ENCODE peak calls at places on chromosomes 3 and 15, in four cellular contexts. One of them, this sample, is unnamed.
A peak's percentile ranks its signal among the peaks of the same experiment; 100 is the strongest.

GRCh38 chr3:187042062-187042745 is 97.1 kb downstream of the RPL39L start:
- DNase-seq in AG04449: no peak
- DNase-seq in hepatocyte: no peak
- DNase-seq in Caco-2: no peak
- DNase-seq in this sample: no peak

GRCh38 chr3:178382388-178383061 is 153.7 kb upstream of the KCNMB2 start:
- DNase-seq in AG04449: peak; percentile 96
- DNase-seq in Caco-2: peak; percentile 26
- DNase-seq in hepatocyte: no peak
- DNase-seq in this sample: peak; percentile 95

GRCh38 chr3:119631529-119631928 is 28.9 kb downstream of the POPDC2 start:
- DNase-seq in hepatocyte: no peak
- DNase-seq in Caco-2: no peak
- DNase-seq in AG04449: no peak
- DNase-seq in this sample: no peak

GRCh38 chr15:84982301-84982920 is 755 bp downstream of the PDE8A start:
- DNase-seq in hepatocyte: peak; percentile 68
- DNase-seq in Caco-2: peak; percentile 58
- DNase-seq in AG04449: no peak
- DNase-seq in this sample: no peak

GRCh38 chr3:60217156-60217911 is 1033.9 kb downstream of the FHIT start:
- DNase-seq in hepatocyte: no peak
- DNase-seq in Caco-2: no peak
- DNase-seq in AG04449: no peak
- DNase-seq in this sample: no peak

GRCh38 chr3:138186216-138186615 is 885 bp upstream of the ARMC8 start:
- DNase-seq in hepatocyte: peak; percentile 9
- DNase-seq in Caco-2: no peak
- DNase-seq in AG04449: no peak
- DNase-seq in this sample: no peak

GRCh38 chr3:116423365-116423764 is 21.9 kb downstream of the LSAMP start:
- DNase-seq in AG04449: no peak
- DNase-seq in Caco-2: no peak
- DNase-seq in hepatocyte: no peak
- DNase-seq in this sample: no peak

GRCh38 chr15:69668963-69669362 is 216.3 kb downstream of the RPLP1 start:
- DNase-seq in AG04449: no peak
- DNase-seq in hepatocyte: no peak
- DNase-seq in Caco-2: no peak
- DNase-seq in this sample: no peak

GRCh38 chr15:41908681-41909461 is 15.0 kb upstream of the SPTBN5 start:
- DNase-seq in hepatocyte: peak; percentile 49
- DNase-seq in Caco-2: no peak
- DNase-seq in AG04449: no peak
- DNase-seq in this sample: no peak

GRCh38 chr15:61038387-61038786 is 190.7 kb downstream of the RORA start:
- DNase-seq in AG04449: no peak
- DNase-seq in hepatocyte: peak; percentile 15
- DNase-seq in Caco-2: no peak
- DNase-seq in this sample: no peak

GRCh38 chr15:42032376-42033213 is 11.8 kb upstream of the PLA2G4E start:
- DNase-seq in AG04449: no peak
- DNase-seq in Caco-2: no peak
- DNase-seq in hepatocyte: no peak
- DNase-seq in this sample: no peak

GRCh38 chr3:66824450-66824849 is 173.7 kb upstream of the KBTBD8 start:
- DNase-seq in AG04449: no peak
- DNase-seq in Caco-2: no peak
- DNase-seq in hepatocyte: no peak
- DNase-seq in this sample: no peak

GRCh38 chr3:134239538-134239937 is 11.1 kb downstream of the RYK start:
- DNase-seq in Caco-2: no peak
- DNase-seq in hepatocyte: no peak
- DNase-seq in AG04449: no peak
- DNase-seq in this sample: no peak

GRCh38 chr15:90495067-90495466 is 34.7 kb upstream of the CRTC3 start:
- DNase-seq in AG04449: no peak
- DNase-seq in hepatocyte: no peak
- DNase-seq in Caco-2: no peak
- DNase-seq in this sample: no peak

GRCh38 chr15:68427366-68427765 is 4.6 kb downstream of the ITGA11 start:
- DNase-seq in hepatocyte: no peak
- DNase-seq in Caco-2: no peak
- DNase-seq in AG04449: no peak
- DNase-seq in this sample: no peak

GRCh38 chr3:42014949-42015533 is 53.1 kb upstream of the ULK4 start:
- DNase-seq in AG04449: no peak
- DNase-seq in hepatocyte: no peak
- DNase-seq in Caco-2: no peak
- DNase-seq in this sample: no peak

GRCh38 chr3:28575748-28576589 is 227.3 kb upstream of the AZI2 start:
- DNase-seq in AG04449: no peak
- DNase-seq in hepatocyte: peak; percentile 47
- DNase-seq in Caco-2: no peak
- DNase-seq in this sample: no peak

GRCh38 chr3:39577541-39577940 is 110.1 kb downstream of the MOBP start:
- DNase-seq in AG04449: no peak
- DNase-seq in Caco-2: no peak
- DNase-seq in hepatocyte: no peak
- DNase-seq in this sample: no peak

GRCh38 chr3:45947361-45947760 is 4.1 kb downstream of the CXCR6 start:
- DNase-seq in Caco-2: no peak
- DNase-seq in hepatocyte: no peak
- DNase-seq in AG04449: no peak
- DNase-seq in this sample: no peak

GRCh38 chr3:171965088-171965712 is 74.2 kb upstream of the FNDC3B start:
- DNase-seq in Caco-2: no peak
- DNase-seq in AG04449: no peak
- DNase-seq in hepatocyte: no peak
- DNase-seq in this sample: no peak

GRCh38 chr3:124770341-124771082 is 40.3 kb downstream of the UMPS start:
- DNase-seq in hepatocyte: peak; percentile 70
- DNase-seq in Caco-2: no peak
- DNase-seq in AG04449: no peak
- DNase-seq in this sample: no peak

GRCh38 chr3:11944052-11944673 is 60.0 kb upstream of the SYN2 start:
- DNase-seq in Caco-2: peak; percentile 35
- DNase-seq in hepatocyte: peak; percentile 54
- DNase-seq in AG04449: no peak
- DNase-seq in this sample: no peak

GRCh38 chr15:82647835-82648256 is 683 bp upstream of the CPEB1 start:
- DNase-seq in hepatocyte: no peak
- DNase-seq in Caco-2: no peak
- DNase-seq in AG04449: no peak
- DNase-seq in this sample: no peak

GRCh38 chr15:71434774-71435173 is 319.5 kb downstream of the THSD4 start:
- DNase-seq in AG04449: no peak
- DNase-seq in Caco-2: no peak
- DNase-seq in hepatocyte: no peak
- DNase-seq in this sample: no peak

GRCh38 chr15:95132774-95133173 is 901.4 kb downstream of the MCTP2 start:
- DNase-seq in AG04449: peak; percentile 63
- DNase-seq in Caco-2: no peak
- DNase-seq in hepatocyte: no peak
- DNase-seq in this sample: peak; percentile 35

GRCh38 chr3:9330166-9330703 is 32.6 kb upstream of the THUMPD3 start:
- DNase-seq in Caco-2: no peak
- DNase-seq in AG04449: no peak
- DNase-seq in hepatocyte: no peak
- DNase-seq in this sample: no peak

GRCh38 chr15:56640549-56640948 is 92.8 kb downstream of the ZNF280D start:
- DNase-seq in hepatocyte: no peak
- DNase-seq in AG04449: no peak
- DNase-seq in Caco-2: no peak
- DNase-seq in this sample: no peak

GRCh38 chr15:75916978-75917377 is 13.3 kb downstream of the FBXO22 start:
- DNase-seq in hepatocyte: no peak
- DNase-seq in Caco-2: no peak
- DNase-seq in AG04449: no peak
- DNase-seq in this sample: no peak

GRCh38 chr3:36868614-36869436 is 76.0 kb downstream of the TRANK1 start:
- DNase-seq in hepatocyte: peak; percentile 72
- DNase-seq in Caco-2: peak; percentile 60
- DNase-seq in AG04449: no peak
- DNase-seq in this sample: peak; percentile 5

GRCh38 chr3:49349617-49350114 is 8.5 kb downstream of the GPX1 start:
- DNase-seq in hepatocyte: peak; percentile 51
- DNase-seq in Caco-2: no peak
- DNase-seq in AG04449: no peak
- DNase-seq in this sample: no peak

GRCh38 chr3:158747417-158747816 is 15.2 kb upstream of the RARRES1 start:
- DNase-seq in Caco-2: no peak
- DNase-seq in AG04449: no peak
- DNase-seq in hepatocyte: no peak
- DNase-seq in this sample: no peak

GRCh38 chr3:101687142-101687931 is 819 bp upstream of the RPL24 start:
- DNase-seq in AG04449: no peak
- DNase-seq in hepatocyte: no peak
- DNase-seq in Caco-2: peak; percentile 20
- DNase-seq in this sample: no peak

GRCh38 chr15:81239190-81239589 is 42.5 kb downstream of the IL16 start:
- DNase-seq in hepatocyte: no peak
- DNase-seq in AG04449: no peak
- DNase-seq in Caco-2: no peak
- DNase-seq in this sample: peak; percentile 28

GRCh38 chr3:97306226-97306625 is 458.3 kb upstream of the ARL6 start:
- DNase-seq in AG04449: no peak
- DNase-seq in Caco-2: no peak
- DNase-seq in hepatocyte: no peak
- DNase-seq in this sample: no peak

GRCh38 chr3:107218864-107219269 is 158.4 kb upstream of the CCDC54 start:
- DNase-seq in hepatocyte: no peak
- DNase-seq in Caco-2: no peak
- DNase-seq in AG04449: no peak
- DNase-seq in this sample: no peak

GRCh38 chr15:57541805-57542504 is 49.7 kb upstream of the MYZAP start:
- DNase-seq in AG04449: no peak
- DNase-seq in hepatocyte: peak; percentile 84
- DNase-seq in Caco-2: peak; percentile 80
- DNase-seq in this sample: no peak

GRCh38 chr15:85750319-85750806 is 44.4 kb downstream of the KLHL25 start:
- DNase-seq in AG04449: no peak
- DNase-seq in hepatocyte: no peak
- DNase-seq in Caco-2: no peak
- DNase-seq in this sample: no peak

GRCh38 chr15:51874751-51875644 is 45.5 kb downstream of the TMOD3 start:
- DNase-seq in hepatocyte: peak; percentile 71
- DNase-seq in Caco-2: peak; percentile 45
- DNase-seq in AG04449: peak; percentile 94
- DNase-seq in this sample: peak; percentile 88

DNA sequence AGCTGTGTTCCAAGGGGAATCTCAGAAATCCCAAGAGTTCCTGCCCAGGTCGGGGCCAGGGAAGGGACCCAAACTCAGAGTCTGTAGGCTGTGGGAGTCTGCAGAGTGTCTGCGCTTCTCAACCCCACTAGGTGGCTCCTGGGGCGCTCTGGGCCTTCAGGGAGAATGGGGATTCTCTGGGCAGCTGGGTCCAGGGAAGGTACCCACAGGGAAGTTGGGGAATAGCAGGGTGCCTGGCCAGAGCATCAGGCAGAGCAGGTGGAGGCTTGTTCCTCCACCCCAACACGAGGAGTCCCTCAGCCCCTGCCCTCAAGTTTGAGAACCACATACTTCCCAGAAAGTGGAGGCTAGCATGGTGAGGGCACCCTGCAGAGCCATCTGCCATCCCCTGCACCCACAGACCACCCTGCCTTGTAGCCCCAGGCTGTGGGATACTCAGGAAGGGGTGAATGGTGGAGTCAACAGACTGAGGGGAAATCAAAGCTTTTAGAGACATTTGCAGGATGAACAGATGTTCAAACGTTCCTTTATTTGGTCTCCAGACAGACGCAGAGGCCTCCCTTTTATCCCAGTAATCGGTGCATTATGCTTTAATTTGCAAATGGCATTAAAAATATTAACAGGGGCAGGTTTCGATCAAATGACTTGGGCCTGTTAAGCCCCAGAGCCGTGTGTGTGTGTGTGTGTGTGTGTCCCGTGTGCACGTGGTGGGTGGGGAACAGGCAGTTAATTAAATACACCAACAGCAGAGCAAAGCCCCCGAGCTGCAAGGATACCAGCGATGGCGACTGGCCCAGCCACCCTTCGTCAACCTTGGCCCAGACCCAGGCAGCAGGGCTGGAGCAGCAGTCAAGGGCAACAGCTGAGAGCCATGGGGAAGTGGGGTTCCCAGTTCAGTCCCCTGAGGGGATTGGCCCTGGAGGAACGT is 57.7 kb downstream of the DNAJB8 start:
- DNase-seq in hepatocyte: no peak
- DNase-seq in Caco-2: peak; percentile 26
- DNase-seq in AG04449: no peak
- DNase-seq in this sample: no peak
- TF ChIP-seq CTCF in hepatocyte: no peak
- TF ChIP-seq CTCF in Caco-2: peak; percentile 23
- TF ChIP-seq CTCF in AG04449: peak; percentile 49
- TF ChIP-seq CTCF in this sample: peak; percentile 16

GRCh38 chr3:90145094-90145810 is 1037.8 kb downstream of the EPHA3 start:
- DNase-seq in AG04449: no peak
- DNase-seq in Caco-2: no peak
- DNase-seq in hepatocyte: no peak
- DNase-seq in this sample: no peak
- H3K4me3 ChIP-seq in AG04449: no peak overlapping the region
- H3K4me3 ChIP-seq in Caco-2: no peak overlapping the region
- H3K4me3 ChIP-seq in hepatocyte: no peak overlapping the region
- H3K4me3 ChIP-seq in this sample: no peak overlapping the region

GRCh38 chr3:127572735-127573134 is 17.8 kb downstream of the TPRA1 start:
- DNase-seq in hepatocyte: no peak
- DNase-seq in AG04449: no peak
- DNase-seq in Caco-2: no peak
- DNase-seq in this sample: no peak

GRCh38 chr3:127573916-127574315 is 16.6 kb downstream of the TPRA1 start:
- DNase-seq in hepatocyte: no peak
- DNase-seq in Caco-2: no peak
- DNase-seq in AG04449: no peak
- DNase-seq in this sample: no peak

GRCh38 chr3:127577448-127577847 is 13.1 kb downstream of the TPRA1 start:
- DNase-seq in Caco-2: no peak
- DNase-seq in AG04449: no peak
- DNase-seq in hepatocyte: no peak
- DNase-seq in this sample: no peak

GRCh38 chr3:127573401-127573800 is 17.1 kb downstream of the TPRA1 start:
- DNase-seq in hepatocyte: no peak
- DNase-seq in AG04449: no peak
- DNase-seq in Caco-2: no peak
- DNase-seq in this sample: no peak

GRCh38 chr3:127574880-127575878 is 15.4 kb downstream of the TPRA1 start:
- DNase-seq in Caco-2: peak; percentile 77
- DNase-seq in AG04449: no peak
- DNase-seq in hepatocyte: peak; percentile 90
- DNase-seq in this sample: peak; percentile 58
- TF ChIP-seq CTCF in Caco-2: peak; percentile 91
- TF ChIP-seq CTCF in AG04449: peak; percentile 95
- TF ChIP-seq CTCF in hepatocyte: peak; percentile 97
- TF ChIP-seq CTCF in this sample: peak; percentile 99

GRCh38 chr15:96353378-96353930 is 23.0 kb downstream of the NR2F2 start:
- DNase-seq in hepatocyte: no peak
- DNase-seq in Caco-2: no peak
- DNase-seq in AG04449: no peak
- DNase-seq in this sample: no peak
- H3K4me3 ChIP-seq in hepatocyte: no peak overlapping the region
- H3K4me3 ChIP-seq in Caco-2: no peak overlapping the region
- H3K4me3 ChIP-seq in AG04449: peak overlapping the region; percentile 62
- H3K4me3 ChIP-seq in this sample: peak overlapping the region; percentile 72

GRCh38 chr15:91789136-91789535 is 64.4 kb upstream of the SLCO3A1 start:
- DNase-seq in hepatocyte: no peak
- DNase-seq in Caco-2: no peak
- DNase-seq in AG04449: no peak
- DNase-seq in this sample: no peak
- TF ChIP-seq CTCF in hepatocyte: no peak
- TF ChIP-seq CTCF in Caco-2: no peak
- TF ChIP-seq CTCF in AG04449: no peak
- TF ChIP-seq CTCF in this sample: no peak